ENCODE peak calls at places on chromosomes 6 and 20, in six cellular contexts. Q is ELR; S is neuronal stem cell; E is aorta; R is CD4-positive, alpha-beta T cell; V is left cardiac atrium. P is an unnamed sample.
A peak's percentile ranks its signal among the peaks of the same experiment; 100 is the strongest.

GRCh38 chr6:136952714-136953260 is 30.7 kb downstream of the SLC35D3 start:
- DNase-seq in E (no peak), V (no peak), Q (no peak), R (no peak), S (no peak), P (no peak)

GRCh38 chr6:119201486-119201885 is 123.0 kb upstream of the FAM184A start:
- DNase-seq in E (no peak), V (no peak), R (no peak), S (no peak), Q (no peak), P (no peak)

GRCh38 chr6:18477301-18477941 is 90.3 kb downstream of the RNF144B start:
- DNase-seq in Q (peak; percentile 12), V (no peak), R (no peak), E (no peak), S (no peak), P (no peak)

GRCh38 chr20:46375771-46376170 is 30.6 kb downstream of the ELMO2 start:
- DNase-seq in V (no peak), Q (no peak), R (no peak), E (no peak), S (no peak), P (no peak)

GRCh38 chr6:170091639-170092579 is 199.0 kb downstream of the DLL1 start:
- DNase-seq in R (no peak), E (no peak), S (no peak), V (peak; percentile 7), Q (no peak), P (no peak)

GRCh38 chr6:34709386-34709785 is 12.8 kb upstream of the ILRUN start:
- DNase-seq in R (no peak), V (peak; percentile 71), E (peak; percentile 72), S (no peak), Q (no peak), P (no peak)

GRCh38 chr20:50439539-50440453 is 70.4 kb upstream of the PTPN1 start:
- DNase-seq in V (no peak), R (no peak), E (no peak), Q (no peak), S (no peak), P (no peak)

GRCh38 chr6:1756472-1757129 is 146.9 kb downstream of the FOXC1 start:
- DNase-seq in Q (no peak), E (no peak), R (no peak), S (no peak), V (no peak), P (no peak)

GRCh38 chr20:51570755-51571469 is 28.4 kb upstream of the NFATC2 start:
- DNase-seq in Q (peak; percentile 15), R (no peak), S (no peak), E (peak; percentile 51), V (peak; percentile 57), P (no peak)

GRCh38 chr6:45423901-45424627 is 46.3 kb upstream of the SUPT3H start:
- DNase-seq in Q (peak; percentile 42), V (peak; percentile 23), S (peak; percentile 11), R (no peak), E (peak; percentile 62), P (no peak)

GRCh38 chr6:92759195-92759594 is 660.2 kb downstream of the EPHA7 start:
- DNase-seq in Q (no peak), R (no peak), E (no peak), S (no peak), V (no peak), P (no peak)

GRCh38 chr6:17018425-17018824 is 83.4 kb upstream of the STMND1 start:
- DNase-seq in S (no peak), Q (no peak), R (no peak), E (no peak), V (no peak), P (no peak)

GRCh38 chr6:101926149-101926925 is 532.8 kb downstream of the GRIK2 start:
- DNase-seq in Q (no peak), R (no peak), E (no peak), V (no peak), S (no peak), P (no peak)

GRCh38 chr6:15763827-15764226 is 101.0 kb upstream of the DTNBP1 start:
- DNase-seq in E (no peak), R (no peak), S (no peak), Q (peak; percentile 38), V (no peak), P (no peak)

GRCh38 chr20:44203161-44203560 is 7.4 kb downstream of the OSER1 start:
- DNase-seq in V (no peak), R (no peak), S (no peak), Q (peak; percentile 50), E (no peak), P (no peak)

GRCh38 chr6:144434308-144434990 is 149.3 kb downstream of the UTRN start:
- DNase-seq in E (peak; percentile 54), V (no peak), Q (peak; percentile 91), R (no peak), S (no peak), P (peak; percentile 62)

GRCh38 chr6:123062645-123063044 is 66.6 kb downstream of the CLVS2 start:
- DNase-seq in S (peak; percentile 37), Q (no peak), V (no peak), R (no peak), E (no peak), P (no peak)

GRCh38 chr6:162942860-162943259 is 215.1 kb downstream of the PACRG start:
- DNase-seq in Q (peak; percentile 96), E (no peak), R (no peak), V (no peak), S (no peak), P (no peak)

GRCh38 chr20:53322651-53323050 is 271.0 kb downstream of the ZNF217 start:
- DNase-seq in V (no peak), E (no peak), R (no peak), S (no peak), Q (no peak), P (no peak)

GRCh38 chr20:2217857-2218529 is 77.8 kb upstream of the TGM3 start:
- DNase-seq in S (no peak), E (peak; percentile 65), Q (no peak), V (no peak), R (no peak), P (no peak)

GRCh38 chr6:93621400-93621799 is 202.0 kb upstream of the EPHA7 start:
- DNase-seq in E (no peak), V (no peak), S (no peak), Q (no peak), R (no peak), P (no peak)

GRCh38 chr6:150046943-150047342 is 21.6 kb upstream of the RAET1L start:
- DNase-seq in V (no peak), R (no peak), Q (no peak), S (no peak), E (no peak), P (no peak)

GRCh38 chr6:109093732-109094131 is 914 bp downstream of the SESN1 start:
- DNase-seq in R (no peak), S (no peak), E (no peak), V (no peak), Q (peak; percentile 48), P (no peak)

GRCh38 chr20:45345104-45345936 is 2.9 kb downstream of the SDC4 start:
- DNase-seq in Q (no peak), S (no peak), V (no peak), R (no peak), E (no peak), P (no peak)

GRCh38 chr6:107274288-107274687 is 159.0 kb upstream of the BEND3 start:
- DNase-seq in V (no peak), S (no peak), Q (no peak), R (no peak), E (no peak), P (no peak)

GRCh38 chr6:109239192-109239917 is 142.9 kb downstream of the CD164 start:
- DNase-seq in R (no peak), Q (no peak), V (no peak), E (no peak), S (no peak), P (no peak)

GRCh38 chr6:49939993-49940498 is 23.9 kb downstream of the DEFB114 start:
- DNase-seq in R (no peak), V (no peak), Q (no peak), E (no peak), S (no peak), P (no peak)

GRCh38 chr20:1283522-1284210 is 17.6 kb downstream of the SNPH start:
- DNase-seq in S (no peak), R (no peak), E (no peak), V (no peak), Q (no peak), P (no peak)

GRCh38 chr6:17905611-17906592 is 81.5 kb downstream of the KIF13A start:
- DNase-seq in Q (peak; percentile 88), E (no peak), S (no peak), R (no peak), V (no peak), P (no peak)

GRCh38 chr20:62749851-62750445 is 41.3 kb downstream of the NTSR1 start:
- DNase-seq in V (no peak), S (no peak), E (no peak), R (no peak), Q (no peak), P (no peak)

GRCh38 chr6:157699777-157700636 is 123.0 kb upstream of the SNX9 start:
- DNase-seq in E (no peak), V (no peak), S (no peak), Q (no peak), R (no peak), P (no peak)

GRCh38 chr6:128725271-128726233 is 157.4 kb upstream of the LAMA2 start:
- DNase-seq in Q (peak; percentile 66), V (no peak), R (no peak), S (peak; percentile 30), E (no peak), P (no peak)

GRCh38 chr20:42902519-42902908 is 287.2 kb downstream of the PTPRT start:
- DNase-seq in S (no peak), R (no peak), Q (no peak), V (no peak), E (no peak), P (no peak)

GRCh38 chr6:118669561-118669960 is 18.2 kb upstream of the CEP85L start:
- DNase-seq in S (no peak), Q (no peak), E (no peak), R (no peak), V (no peak), P (no peak)

GRCh38 chr6:3535716-3536435 is 79.0 kb upstream of the SLC22A23 start:
- DNase-seq in R (no peak), S (no peak), E (no peak), Q (no peak), V (no peak), P (no peak)

GRCh38 chr6:117919775-117920492 is 12.9 kb downstream of the SLC35F1 start:
- DNase-seq in V (peak; percentile 25), Q (no peak), R (no peak), S (peak; percentile 68), E (peak; percentile 46), P (no peak)

GRCh38 chr20:61244213-61244612 is 7.8 kb upstream of the CDH4 start:
- DNase-seq in R (no peak), E (no peak), V (no peak), S (no peak), Q (no peak), P (no peak)